ENCODE peak calls at places on chromosomes 5 and 9, in four cellular contexts. One of them, this sample, is unnamed.

GRCh38 chr5:16549491-16550233 is 67.1 kb downstream of the RETREG1 start:
- DNase-seq in AG04450: no peak
- DNase-seq in ACHN: no peak
- DNase-seq in activated CD4-positive, alpha-beta T cell treated with anti-CD3 and anti-CD28 coated beads for 48 hours: no peak
- DNase-seq in this sample: no peak

GRCh38 chr9:124311283-124311682 is 53.5 kb downstream of the NEK6 start:
- DNase-seq in AG04450: no peak
- DNase-seq in ACHN: no peak
- DNase-seq in activated CD4-positive, alpha-beta T cell treated with anti-CD3 and anti-CD28 coated beads for 48 hours: no peak
- DNase-seq in this sample: no peak

GRCh38 chr9:95053611-95054440 is 263.7 kb downstream of the FANCC start:
- DNase-seq in AG04450: no peak
- DNase-seq in ACHN: no peak
- DNase-seq in activated CD4-positive, alpha-beta T cell treated with anti-CD3 and anti-CD28 coated beads for 48 hours: no peak
- DNase-seq in this sample: no peak

GRCh38 chr5:56490971-56491468 is 257.9 kb upstream of the ANKRD55 start:
- DNase-seq in AG04450: no peak
- DNase-seq in ACHN: no peak
- DNase-seq in activated CD4-positive, alpha-beta T cell treated with anti-CD3 and anti-CD28 coated beads for 48 hours: peak
- DNase-seq in this sample: no peak

GRCh38 chr5:137594717-137595116 is 95.6 kb upstream of the SPOCK1 start:
- DNase-seq in AG04450: no peak
- DNase-seq in ACHN: no peak
- DNase-seq in activated CD4-positive, alpha-beta T cell treated with anti-CD3 and anti-CD28 coated beads for 48 hours: no peak
- DNase-seq in this sample: no peak

GRCh38 chr5:61784337-61784736 is 452.3 kb downstream of the ZSWIM6 start:
- DNase-seq in AG04450: no peak
- DNase-seq in ACHN: no peak
- DNase-seq in activated CD4-positive, alpha-beta T cell treated with anti-CD3 and anti-CD28 coated beads for 48 hours: no peak
- DNase-seq in this sample: no peak

GRCh38 chr5:118247468-118247867 is 740.9 kb downstream of the DTWD2 start:
- DNase-seq in AG04450: no peak
- DNase-seq in ACHN: no peak
- DNase-seq in activated CD4-positive, alpha-beta T cell treated with anti-CD3 and anti-CD28 coated beads for 48 hours: no peak
- DNase-seq in this sample: no peak

GRCh38 chr5:24623018-24623417 is 21.8 kb downstream of the CDH10 start:
- DNase-seq in AG04450: no peak
- DNase-seq in ACHN: no peak
- DNase-seq in activated CD4-positive, alpha-beta T cell treated with anti-CD3 and anti-CD28 coated beads for 48 hours: no peak
- DNase-seq in this sample: no peak

GRCh38 chr9:135898634-135899407 is 8.5 kb downstream of the CAMSAP1 start:
- DNase-seq in AG04450: peak
- DNase-seq in ACHN: no peak
- DNase-seq in activated CD4-positive, alpha-beta T cell treated with anti-CD3 and anti-CD28 coated beads for 48 hours: no peak
- DNase-seq in this sample: no peak

GRCh38 chr5:147578228-147579024 is 68.6 kb upstream of the DPYSL3 start:
- DNase-seq in AG04450: no peak
- DNase-seq in ACHN: peak
- DNase-seq in activated CD4-positive, alpha-beta T cell treated with anti-CD3 and anti-CD28 coated beads for 48 hours: no peak
- DNase-seq in this sample: no peak

GRCh38 chr5:56343988-56344387 is 110.9 kb upstream of the ANKRD55 start:
- DNase-seq in AG04450: no peak
- DNase-seq in ACHN: no peak
- DNase-seq in activated CD4-positive, alpha-beta T cell treated with anti-CD3 and anti-CD28 coated beads for 48 hours: no peak
- DNase-seq in this sample: no peak

GRCh38 chr9:93567271-93567959 is 9.0 kb upstream of the PHF2 start:
- DNase-seq in AG04450: no peak
- DNase-seq in ACHN: no peak
- DNase-seq in activated CD4-positive, alpha-beta T cell treated with anti-CD3 and anti-CD28 coated beads for 48 hours: no peak
- DNase-seq in this sample: no peak

GRCh38 chr5:57550132-57550531 is 67.5 kb upstream of the ACTBL2 start:
- DNase-seq in AG04450: no peak
- DNase-seq in ACHN: no peak
- DNase-seq in activated CD4-positive, alpha-beta T cell treated with anti-CD3 and anti-CD28 coated beads for 48 hours: no peak
- DNase-seq in this sample: no peak

GRCh38 chr5:138942066-138942465 is 66.9 kb upstream of the LRRTM2 start:
- DNase-seq in AG04450: no peak
- DNase-seq in ACHN: no peak
- DNase-seq in activated CD4-positive, alpha-beta T cell treated with anti-CD3 and anti-CD28 coated beads for 48 hours: no peak
- DNase-seq in this sample: no peak

GRCh38 chr9:77864096-77864889 is 167.3 kb downstream of the GNAQ start:
- DNase-seq in AG04450: no peak
- DNase-seq in ACHN: no peak
- DNase-seq in activated CD4-positive, alpha-beta T cell treated with anti-CD3 and anti-CD28 coated beads for 48 hours: no peak
- DNase-seq in this sample: no peak

GRCh38 chr9:79254900-79255651 is 316.7 kb upstream of the TLE4 start:
- DNase-seq in AG04450: peak
- DNase-seq in ACHN: peak
- DNase-seq in activated CD4-positive, alpha-beta T cell treated with anti-CD3 and anti-CD28 coated beads for 48 hours: no peak
- DNase-seq in this sample: no peak

GRCh38 chr9:33852216-33852826 is 35.4 kb downstream of the UBE2R2 start:
- DNase-seq in AG04450: no peak
- DNase-seq in ACHN: peak
- DNase-seq in activated CD4-positive, alpha-beta T cell treated with anti-CD3 and anti-CD28 coated beads for 48 hours: peak
- DNase-seq in this sample: peak

This sample was measured in naive B cell.